ENCODE peak calls at places on chromosome 2, in ten cellular contexts. T is HCT116, U is fibroblast of lung, O is bronchial epithelial cell, S is coronary artery, E is NB4, W is endothelial cell of umbilical vein, M is fibroblast of pulmonary artery, Y is tibial artery, H is psoas muscle. K is an unnamed sample.

GRCh38 chr2:98483257-98483861 is 38.7 kb downstream of the INPP4A start:
- DNase-seq in T (no peak), U (no peak), O (peak; percentile 79), S (no peak), E (no peak), W (no peak), M (no peak), Y (no peak), H (no peak), K (no peak)

GRCh38 chr2:102439065-102439695 is 16.2 kb downstream of the IL18RAP start:
- DNase-seq in T (no peak), U (peak; percentile 71), O (peak; percentile 80), S (no peak), E (no peak), W (no peak), M (peak; percentile 79), Y (no peak), H (no peak), K (peak; percentile 53)

GRCh38 chr2:218419630-218420216 is 800 bp downstream of the VIL1 start:
- DNase-seq in T (no peak), U (no peak), O (no peak), S (no peak), E (no peak), W (no peak), M (no peak), Y (no peak), H (peak; percentile 31), K (no peak)

GRCh38 chr2:108080177-108080576 is 93.9 kb downstream of the SLC5A7 start:
- DNase-seq in T (no peak), U (no peak), O (no peak), S (no peak), E (no peak), W (no peak), M (no peak), Y (no peak), H (no peak), K (no peak)

GRCh38 chr2:223760838-223761502 is 76.4 kb downstream of the AP1S3 start:
- DNase-seq in T (peak; percentile 96), U (peak; percentile 77), O (peak; percentile 96), S (no peak), E (peak; percentile 87), W (peak; percentile 84), M (peak; percentile 68), Y (no peak), H (no peak), K (peak; percentile 65)

GRCh38 chr2:37619957-37620295 is 51.5 kb downstream of the CDC42EP3 start:
- DNase-seq in T (no peak), U (no peak), O (no peak), S (no peak), E (no peak), W (no peak), M (no peak), Y (no peak), H (no peak), K (no peak)

GRCh38 chr2:1612391-1613077 is 131.8 kb downstream of the PXDN start:
- DNase-seq in T (no peak), U (no peak), O (no peak), S (no peak), E (no peak), W (no peak), M (no peak), Y (no peak), H (no peak), K (no peak)

GRCh38 chr2:15560404-15560987 is 638 bp downstream of the NBAS start:
- DNase-seq in T (no peak), U (peak; percentile 27), O (peak; percentile 20), S (no peak), E (peak; percentile 49), W (peak; percentile 69), M (peak; percentile 30), Y (no peak), H (no peak), K (peak; percentile 25)

GRCh38 chr2:118954297-118955060 is 12.5 kb downstream of the MARCO start:
- DNase-seq in T (no peak), U (no peak), O (peak; percentile 26), S (no peak), E (peak; percentile 41), W (no peak), M (no peak), Y (no peak), H (no peak), K (no peak)

GRCh38 chr2:191521608-191522208 is 156.2 kb upstream of the NABP1 start:
- DNase-seq in T (peak; percentile 26), U (peak; percentile 64), O (peak; percentile 54), S (no peak), E (peak; percentile 42), W (peak; percentile 56), M (peak; percentile 63), Y (no peak), H (no peak), K (peak; percentile 64)

GRCh38 chr2:128685841-128686497 is 367.3 kb upstream of the HS6ST1 start:
- DNase-seq in T (no peak), U (no peak), O (no peak), S (no peak), E (no peak), W (no peak), M (no peak), Y (no peak), H (no peak), K (no peak)

GRCh38 chr2:230657906-230658305 is 54.7 kb upstream of the CAB39 start:
- DNase-seq in T (no peak), U (no peak), O (no peak), S (no peak), E (no peak), W (no peak), M (no peak), Y (no peak), H (no peak), K (no peak)

GRCh38 chr2:230658577-230658876 is 54.1 kb upstream of the CAB39 start:
- DNase-seq in T (no peak), U (no peak), O (no peak), S (no peak), E (no peak), W (no peak), M (no peak), Y (no peak), H (no peak), K (no peak)

GRCh38 chr2:230657462-230657861 is 55.2 kb upstream of the CAB39 start:
- DNase-seq in T (no peak), U (no peak), O (no peak), S (no peak), E (no peak), W (no peak), M (no peak), Y (no peak), H (no peak), K (no peak)

GRCh38 chr2:230660294-230661060 is 52.2 kb upstream of the CAB39 start:
- DNase-seq in T (no peak), U (no peak), O (no peak), S (no peak), E (peak; percentile 92), W (no peak), M (no peak), Y (peak; percentile 60), H (peak; percentile 70), K (no peak)

GRCh38 chr2:230658877-230659652 is 53.6 kb upstream of the CAB39 start:
- DNase-seq in T (no peak), U (no peak), O (no peak), S (no peak), E (peak; percentile 97), W (no peak), M (no peak), Y (no peak), H (no peak), K (no peak)
- H3K4me3 ChIP-seq in T (no peak overlapping the region), U (no peak overlapping the region), O (no peak overlapping the region), S (no peak overlapping the region), E (peak overlapping the region; percentile 61), W (no peak overlapping the region), M (no peak overlapping the region), Y (no peak overlapping the region), H (no peak overlapping the region), K (no peak overlapping the region)

GRCh38 chr2:53535234-53535867 is 232.3 kb upstream of the CHAC2 start:
- DNase-seq in T (no peak), U (no peak), O (no peak), S (no peak), E (no peak), W (no peak), M (no peak), Y (no peak), H (no peak), K (no peak)

DNA sequence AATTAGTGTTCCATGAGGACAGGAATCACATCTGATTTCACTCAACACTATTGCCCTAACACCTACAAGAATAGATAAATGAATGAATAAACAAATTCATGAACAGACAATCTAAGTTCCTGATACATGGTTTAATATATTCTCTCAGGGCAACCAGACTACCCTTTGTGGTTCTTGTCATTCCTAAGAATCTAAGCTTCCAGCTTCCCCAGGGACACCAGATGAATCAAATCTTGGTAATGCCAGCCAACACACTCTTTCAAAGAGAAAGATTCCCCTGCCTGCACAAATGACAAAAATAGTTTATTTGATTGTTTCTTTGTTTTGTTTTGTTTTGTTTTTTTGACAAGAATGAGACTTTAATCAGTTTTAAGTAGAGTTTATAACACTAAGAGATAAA is 237.5 kb upstream of the CHAC2 start:
- DNase-seq in T (no peak), U (no peak), O (no peak), S (no peak), E (no peak), W (no peak), M (no peak), Y (no peak), H (no peak), K (no peak)
- TF ChIP-seq CTCF in T (no peak), U (no peak), O (no peak), S (no peak), E (no peak), W (no peak), M (no peak), Y (no peak), H (no peak), K (no peak)

DNA sequence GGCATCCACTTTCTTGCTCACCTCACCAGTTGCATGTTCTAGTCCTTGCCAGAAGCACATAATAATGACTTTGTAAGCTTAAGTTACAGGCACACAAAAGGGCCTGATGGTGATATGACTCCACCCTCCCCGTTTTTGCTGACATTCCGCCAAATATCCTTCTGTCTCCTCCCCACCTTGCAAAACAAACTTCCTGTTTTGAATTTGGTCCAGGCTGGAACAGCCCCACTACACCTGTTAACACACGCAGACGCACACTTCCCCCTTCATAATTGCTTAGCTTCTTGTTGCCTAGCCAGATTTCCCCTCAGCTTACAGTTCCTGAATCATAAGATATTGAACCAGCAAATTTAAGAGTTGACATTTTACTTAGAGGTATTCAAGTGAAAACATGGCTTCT is at the start of gene MGAT5:
- DNase-seq in T (no peak), U (no peak), O (peak; percentile 63), S (no peak), E (no peak), W (no peak), M (peak; percentile 18), Y (no peak), H (no peak), K (no peak)
- H3K4me3 ChIP-seq in T (no peak within 1 kb of the TSS), U (no peak within 1 kb of the TSS), O (no peak within 1 kb of the TSS), S (no peak within 1 kb of the TSS), E (no peak within 1 kb of the TSS), W (no peak within 1 kb of the TSS), M (no peak within 1 kb of the TSS), Y (no peak within 1 kb of the TSS), H (no peak within 1 kb of the TSS), K (no peak within 1 kb of the TSS)

DNA sequence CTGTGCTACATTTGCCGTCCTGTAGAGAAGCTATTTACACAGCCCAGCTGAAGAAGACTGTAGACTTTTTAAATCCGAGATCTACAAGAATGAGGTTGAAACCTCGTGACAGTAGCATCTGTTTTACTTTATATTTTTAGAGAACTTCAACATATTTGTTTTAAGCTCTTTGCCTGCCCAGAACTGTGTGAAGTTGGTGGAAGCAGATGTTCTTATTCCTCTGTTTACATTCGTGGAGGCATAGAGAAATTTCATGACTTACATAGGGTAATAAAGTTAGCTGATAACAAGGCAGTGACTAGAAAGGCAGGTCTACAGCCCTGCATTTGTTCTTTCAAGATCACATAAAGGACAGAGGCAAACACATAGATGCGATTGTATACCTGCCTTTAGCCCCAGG is 47.0 kb upstream of the MAP3K20 start:
- DNase-seq in T (no peak), U (peak; percentile 85), O (no peak), S (no peak), E (no peak), W (no peak), M (no peak), Y (no peak), H (no peak), K (no peak)
- TF ChIP-seq CTCF in T (no peak), U (no peak), O (no peak), S (no peak), E (no peak), W (no peak), M (no peak), Y (no peak), H (no peak), K (no peak)